ENCODE peak calls at places on chromosomes 7 and 10, in six cellular contexts. M is PC-3, E is thoracic aorta, D is upper lobe of right lung, V is left ventricle myocardium inferior, X is adrenal gland. J is an unnamed sample. For H3K4me1 and H3K27me3, the result is how much of the 10 kb centered on the place peaks cover.

GRCh38 chr10:11880169-11881027 is 57.2 kb downstream of the PROSER2 start:
- DNase-seq in M (no peak), E (no peak), X (no peak), D (peak), V (no peak), J (peak)

GRCh38 chr10:113216068-113216467 is 266.0 kb downstream of the TCF7L2 start:
- DNase-seq in V (no peak), D (no peak), X (no peak), M (peak), E (no peak), J (no peak)

GRCh38 chr7:15571303-15571878 is 9.6 kb upstream of the AGMO start:
- DNase-seq in M (peak), D (no peak), X (no peak), V (no peak), E (no peak), J (peak)

GRCh38 chr10:28072573-28072972 is 73.7 kb upstream of the ODAD2 start:
- DNase-seq in D (no peak), V (no peak), M (peak), X (no peak), E (no peak), J (peak)

GRCh38 chr7:152459724-152460251 is 24.0 kb upstream of the KMT2C start:
- DNase-seq in V (peak), X (peak), E (no peak), D (peak), M (peak), J (no peak)

GRCh38 chr10:110410329-110411046 is 87.2 kb upstream of the DUSP5 start:
- DNase-seq in X (peak), V (no peak), E (no peak), D (no peak), M (peak), J (peak)

GRCh38 chr7:30996261-30996660 is 32.5 kb downstream of the GHRHR start:
- DNase-seq in D (no peak), V (peak), M (no peak), E (no peak), X (peak), J (no peak)

GRCh38 chr7:100162874-100163533 is 4.5 kb upstream of the TRAPPC14 start:
- DNase-seq in M (peak), D (no peak), V (no peak), E (no peak), X (no peak), J (peak)

GRCh38 chr7:69922011-69922803 is 323.9 kb downstream of the AUTS2 start:
- DNase-seq in V (no peak), M (no peak), X (no peak), E (no peak), D (no peak), J (no peak)

GRCh38 chr7:15305002-15305600 is 256.7 kb downstream of the AGMO start:
- DNase-seq in E (no peak), D (no peak), X (peak), M (peak), V (no peak), J (peak)

GRCh38 chr10:124717911-124718734 is 26.1 kb downstream of the FAM53B start:
- DNase-seq in E (no peak), M (no peak), X (peak), V (no peak), D (peak), J (peak)

GRCh38 chr10:114244126-114244525 is 5.1 kb downstream of the VWA2 start:
- DNase-seq in M (no peak), D (no peak), E (no peak), X (no peak), V (no peak), J (no peak)

GRCh38 chr7:143399151-143399550 is 9.5 kb downstream of the EPHA1 start:
- DNase-seq in M (no peak), V (no peak), D (no peak), X (no peak), E (no peak), J (no peak)

DNA sequence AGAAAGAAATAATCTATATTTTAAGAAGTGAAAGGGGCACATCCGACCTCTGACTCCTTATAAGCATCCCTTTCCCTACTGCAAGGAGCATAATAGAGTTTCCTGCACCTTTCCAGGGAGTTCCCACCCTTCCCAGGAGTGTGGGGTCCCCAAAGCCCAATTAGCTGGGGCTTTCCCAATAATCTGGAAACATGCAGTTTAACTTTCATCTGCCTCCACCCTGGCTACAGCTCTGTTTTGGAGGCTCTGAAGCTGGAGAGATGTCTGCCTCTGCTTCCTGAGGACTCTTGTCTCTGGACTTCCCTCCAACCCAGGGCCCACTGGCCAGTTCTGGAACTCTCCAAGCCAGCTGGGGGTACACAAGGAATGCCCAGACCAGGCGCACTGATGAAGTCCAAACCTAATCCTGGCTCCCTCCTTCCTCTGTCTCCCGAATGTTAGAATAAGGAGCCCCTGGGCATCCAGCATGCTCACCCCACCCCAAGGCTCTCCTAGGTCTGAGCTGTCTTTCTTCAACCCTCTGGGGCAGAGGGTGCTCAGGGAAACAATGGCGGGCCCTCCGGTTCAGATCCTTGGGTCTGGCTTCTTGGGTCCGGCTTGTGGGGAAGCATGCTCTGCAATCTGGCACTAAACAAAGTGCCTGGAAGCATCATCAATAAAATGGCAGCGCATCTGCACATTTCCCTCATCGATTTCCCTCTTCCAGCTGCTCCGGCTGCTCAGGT is 13.4 kb downstream of the HOXA4 start:
- DNase-seq in M (no peak), V (no peak), X (no peak), D (no peak), E (no peak), J (no peak)
- TF ChIP-seq CTCF in M (no peak), V (no peak), X (no peak), D (no peak), E (no peak), J (no peak)

GRCh38 chr7:47788083-47788482 is 160.2 kb downstream of the PKD1L1 start:
- DNase-seq in E (no peak), V (no peak), D (no peak), X (no peak), M (no peak), J (no peak)

GRCh38 chr7:47783456-47784240 is 164.6 kb downstream of the PKD1L1 start:
- DNase-seq in M (peak), X (peak), E (peak), V (no peak), D (no peak), J (peak)

GRCh38 chr7:47786557-47787248 is 161.6 kb downstream of the PKD1L1 start:
- DNase-seq in V (peak), M (peak), X (peak), D (no peak), E (peak), J (peak)

GRCh38 chr7:47787249-47788069 is 160.8 kb downstream of the PKD1L1 start:
- DNase-seq in X (no peak), M (no peak), E (no peak), V (no peak), D (no peak), J (no peak)

GRCh38 chr7:47785923-47786556 is 162.2 kb downstream of the PKD1L1 start:
- DNase-seq in M (no peak), V (no peak), E (no peak), D (no peak), X (no peak), J (no peak)
- H3K4me1 ChIP-seq in M (half or more), V (under half), E (half or more), D (under half), X (under half), J (half or more)

GRCh38 chr7:132492841-132493445 is 83.3 kb downstream of the PLXNA4 start:
- DNase-seq in D (no peak), V (no peak), E (no peak), X (no peak), M (no peak), J (no peak)
- H3K27me3 ChIP-seq in D (under half), V (under half), E (under half), X (under half), M (under half), J (under half)

GRCh38 chr7:93551063-93551895 is 23.2 kb downstream of the CALCR start:
- DNase-seq in X (peak), M (peak), D (no peak), V (no peak), E (no peak), J (no peak)
- TF ChIP-seq CTCF in X (peak), M (peak), D (peak), V (peak), E (no peak), J (peak)

DNA sequence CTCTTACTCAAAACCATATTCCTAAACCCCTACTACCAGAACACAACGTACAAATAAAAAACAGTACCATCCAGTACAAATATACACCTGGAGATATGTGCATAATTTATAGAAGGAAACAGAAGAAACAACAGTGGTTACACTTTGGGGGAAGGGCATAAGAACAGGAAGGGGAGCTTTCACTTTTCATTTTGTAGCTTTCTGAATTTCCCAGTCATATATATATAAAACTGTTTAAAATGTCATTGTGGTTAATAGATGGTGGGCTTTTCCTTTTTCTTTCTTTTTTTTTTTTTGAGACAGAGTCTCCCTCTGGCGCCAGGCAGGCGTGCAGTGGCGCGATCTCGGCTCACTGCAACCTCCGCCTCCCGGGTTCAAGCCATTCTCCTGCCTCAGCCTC is 47.2 kb downstream of the MALSU1 start:
- DNase-seq in E (no peak), V (no peak), X (no peak), D (no peak), M (no peak), J (no peak)
- H3K4me1 ChIP-seq in E (under half), V (under half), X (under half), D (under half), M (half or more), J (under half)

DNA sequence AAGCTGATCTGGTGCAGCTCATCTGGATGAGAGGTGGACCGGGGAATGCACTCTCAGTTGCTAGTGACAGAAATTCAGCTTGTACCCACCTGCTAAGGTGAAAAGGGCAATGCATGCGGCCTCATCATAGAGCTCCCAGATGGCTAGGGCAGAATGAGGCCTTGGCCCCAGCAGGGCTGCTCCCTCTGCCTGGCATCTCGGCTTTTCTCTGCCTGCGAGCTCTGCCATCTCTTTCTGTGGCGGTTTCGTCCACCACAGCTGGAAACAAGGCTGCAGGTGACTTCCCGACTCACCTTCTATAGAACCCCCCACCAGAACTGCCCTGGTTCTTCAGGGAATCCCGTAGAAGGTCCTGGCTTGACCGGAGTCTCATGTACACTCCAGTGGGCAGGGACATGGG is 60.1 kb downstream of the TACC2 start:
- DNase-seq in X (no peak), M (no peak), V (no peak), E (no peak), D (no peak), J (no peak)
- H3K27me3 ChIP-seq in X (under half), M (under half), V (under half), E (under half), D (under half), J (under half)

DNA sequence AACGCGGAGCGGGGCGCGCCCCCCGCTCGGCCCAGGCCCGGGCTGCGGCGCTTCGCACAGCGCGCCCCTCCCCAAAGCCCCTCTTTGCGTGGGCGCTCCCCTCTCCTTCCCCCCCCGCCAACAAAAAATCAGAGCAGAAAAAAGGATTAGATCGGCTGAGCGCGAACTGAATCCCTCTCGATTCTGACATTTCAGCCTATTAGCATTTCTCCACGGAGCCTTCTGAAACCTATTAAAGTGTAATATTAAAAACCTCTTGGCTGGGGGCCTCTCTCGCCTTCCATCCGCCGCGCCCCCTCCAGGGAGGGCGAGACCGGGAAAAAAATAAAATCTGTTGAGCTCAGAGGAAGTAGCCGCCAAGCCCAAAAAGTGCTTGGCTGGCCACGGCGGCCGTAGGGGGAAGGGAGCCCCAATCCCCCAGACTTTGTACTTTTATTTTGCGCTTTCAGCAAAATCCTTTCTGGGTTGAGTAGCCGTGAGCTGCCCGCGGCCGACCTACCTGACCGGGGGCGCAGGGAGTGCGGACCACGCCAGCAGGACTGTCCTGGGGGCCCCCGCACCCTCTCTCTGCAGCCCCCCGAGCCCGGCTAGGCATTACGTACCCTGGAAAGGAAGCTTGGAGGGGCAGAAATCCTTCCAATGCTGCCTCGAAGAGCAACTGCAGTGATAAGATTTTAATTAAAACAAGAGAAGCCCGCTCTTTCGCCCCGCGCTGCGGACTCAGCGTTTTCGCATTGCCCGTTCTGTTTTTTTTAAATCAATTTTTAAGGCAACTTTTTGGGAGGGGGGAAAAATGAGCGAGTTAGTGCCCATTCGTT is 1.3 kb upstream of the TNRC18 start:
- DNase-seq in E (no peak), M (peak), D (peak), X (peak), V (peak), J (no peak)
- TF ChIP-seq CTCF in E (no peak), M (no peak), D (peak), X (no peak), V (no peak), J (peak)

DNA sequence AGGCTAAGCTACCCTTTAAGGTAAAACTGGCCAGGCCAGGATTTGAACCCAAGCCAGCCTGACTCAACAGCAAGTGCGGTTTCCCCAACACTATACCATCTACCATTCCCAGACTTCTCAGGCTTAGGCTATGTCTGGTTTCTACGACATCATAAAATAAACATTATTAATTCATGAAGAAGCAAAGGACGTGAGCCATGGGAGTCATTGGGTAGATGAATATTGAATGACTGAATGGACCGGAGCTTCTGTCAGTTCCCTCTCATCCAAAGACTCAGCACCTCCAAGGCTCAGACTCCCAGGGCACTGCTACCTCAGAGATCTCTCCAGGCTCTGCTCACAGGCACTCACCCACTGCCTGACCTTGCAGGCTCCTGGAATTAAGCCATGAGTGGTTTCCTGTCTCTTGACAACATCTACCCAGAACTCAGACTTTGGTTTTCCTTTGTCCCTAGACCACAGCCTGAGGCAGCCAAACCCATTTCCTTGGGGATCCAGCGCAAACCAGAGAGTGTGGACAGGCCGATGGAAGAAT is 64.6 kb upstream of the STEAP1B start:
- DNase-seq in M (peak), D (no peak), X (peak), V (peak), E (no peak), J (peak)
- H3K4me1 ChIP-seq in M (half or more), D (half or more), X (under half), V (half or more), E (under half), J (under half)

DNA sequence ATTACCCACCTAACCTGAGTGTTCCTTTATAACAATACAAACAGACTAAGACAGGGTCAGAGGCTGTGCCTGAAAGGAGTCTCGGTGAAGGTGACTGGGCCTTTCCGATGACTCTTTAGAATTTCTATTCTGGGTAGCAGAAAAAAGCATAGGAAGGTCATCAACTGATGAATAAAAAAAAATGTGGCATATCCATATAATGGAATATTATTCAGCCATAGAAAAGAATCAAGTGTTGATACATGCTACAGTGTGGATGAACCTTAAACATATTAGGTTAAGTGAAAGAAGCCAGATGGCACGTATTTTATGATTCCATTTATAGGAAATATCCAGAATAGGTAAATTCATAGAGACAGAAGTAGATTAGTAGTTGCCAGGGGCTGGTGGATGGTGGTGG is 83.4 kb downstream of the LRMDA start:
- DNase-seq in M (no peak), D (no peak), E (no peak), X (no peak), V (no peak), J (no peak)
- H3K27me3 ChIP-seq in M (under half), D (under half), E (under half), X (under half), V (under half), J (under half)

DNA sequence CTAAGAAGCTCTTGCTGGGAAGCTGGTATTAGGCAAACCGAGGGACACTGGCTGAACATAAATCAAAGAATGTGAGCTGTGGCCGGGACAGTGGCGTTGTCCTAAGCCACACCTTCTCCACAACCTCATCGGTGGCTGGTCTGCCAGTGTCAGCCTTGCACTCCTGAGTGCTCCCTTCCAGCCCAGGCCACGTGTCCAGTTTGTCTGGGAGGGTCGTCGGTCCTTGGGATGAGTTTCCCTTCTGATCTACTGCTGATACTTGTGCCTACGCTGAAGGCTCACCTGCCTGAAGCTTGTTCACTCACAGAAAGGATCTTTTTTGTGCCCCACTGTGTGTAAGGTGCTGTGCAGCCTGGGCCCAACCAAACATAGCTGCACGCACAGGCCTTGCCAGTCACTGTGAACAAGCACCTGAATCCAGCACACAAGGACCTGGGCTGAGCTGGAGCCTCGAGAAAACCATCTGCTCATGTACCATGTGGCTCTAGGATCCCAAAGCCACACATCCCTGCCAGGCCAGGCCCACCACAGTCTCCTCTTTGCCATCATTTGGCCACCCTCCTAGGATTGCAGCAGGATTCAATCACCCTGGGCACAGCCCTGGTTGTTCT is 116.1 kb downstream of the PKD1L1 start:
- DNase-seq in M (no peak), E (no peak), D (no peak), X (no peak), V (no peak), J (no peak)
- TF ChIP-seq CTCF in M (no peak), E (no peak), D (no peak), X (no peak), V (no peak), J (no peak)